ENCODE peak calls at places on chromosomes 16 and 17, in nine cellular contexts. P, Y, K, H, B, Z, O, V and U are unnamed samples. For H3K4me1, the result is how much of the 10 kb centered on the place peaks cover.

GRCh38 chr17:35254107-35254802 is 11.4 kb downstream of the SLFN5 start:
- DNase-seq in B (no peak), Z (peak), H (no peak), Y (no peak), V (peak), O (peak), K (no peak), P (peak), U (peak)

GRCh38 chr16:46629331-46629843 is 8.2 kb upstream of the SHCBP1 start:
- DNase-seq in O (no peak), H (no peak), Z (no peak), P (peak), B (no peak), V (no peak), K (no peak), Y (no peak), U (peak)

GRCh38 chr16:2026461-2027023 is at the start of gene NHERF2:
- DNase-seq in H (no peak), O (no peak), Y (peak), Z (no peak), B (no peak), V (no peak), K (peak), P (no peak), U (peak)

GRCh38 chr17:81944858-81945257 is 2.2 kb downstream of the MYADML2 start:
- DNase-seq in P (no peak), K (no peak), V (no peak), Y (no peak), O (no peak), Z (no peak), B (no peak), H (no peak), U (no peak)

GRCh38 chr17:50638572-50638850 is 3.8 kb downstream of the ABCC3 start:
- DNase-seq in H (no peak), P (peak), O (no peak), V (no peak), K (no peak), B (no peak), Z (no peak), Y (no peak), U (no peak)

GRCh38 chr16:17696696-17697095 is 225.9 kb upstream of the XYLT1 start:
- DNase-seq in P (no peak), K (no peak), H (no peak), O (no peak), B (no peak), V (no peak), Z (no peak), Y (no peak), U (no peak)

GRCh38 chr17:69608808-69609494 is 194.5 kb downstream of the MAP2K6 start:
- DNase-seq in B (no peak), P (peak), O (peak), Z (no peak), Y (no peak), H (no peak), V (no peak), K (no peak), U (no peak)

GRCh38 chr17:57164814-57165213 is 79.8 kb downstream of the AKAP1 start:
- DNase-seq in O (no peak), Y (no peak), V (no peak), H (no peak), B (no peak), Z (no peak), K (no peak), P (no peak), U (no peak)

GRCh38 chr16:86389566-86390328 is 120.6 kb upstream of the FOXF1 start:
- DNase-seq in V (no peak), B (no peak), Z (no peak), H (no peak), Y (no peak), P (peak), O (no peak), K (no peak), U (no peak)

GRCh38 chr16:63617047-63617989 is 1504.5 kb downstream of the CDH11 start:
- DNase-seq in K (no peak), H (no peak), V (no peak), Y (no peak), O (no peak), Z (no peak), B (no peak), P (no peak), U (peak)

GRCh38 chr16:83732536-83732935 is 75.2 kb upstream of the HSBP1 start:
- DNase-seq in P (no peak), H (no peak), Y (no peak), O (no peak), Z (no peak), V (no peak), B (no peak), K (no peak), U (no peak)

GRCh38 chr17:35898283-35899070 is 18.3 kb upstream of the CCL5 start:
- DNase-seq in K (no peak), Y (no peak), O (peak), H (no peak), B (no peak), P (no peak), V (peak), Z (no peak), U (peak)

GRCh38 chr16:62545039-62545438 is 508.8 kb upstream of the CDH8 start:
- DNase-seq in H (no peak), K (no peak), Z (no peak), O (no peak), V (no peak), Y (no peak), P (no peak), B (no peak), U (no peak)

GRCh38 chr17:78620099-78620498 is 42.9 kb upstream of the DNAH17 start:
- DNase-seq in V (no peak), Z (no peak), O (no peak), K (no peak), B (no peak), P (no peak), H (no peak), Y (no peak), U (no peak)

GRCh38 chr17:36936455-36936934 is 780 bp upstream of the LHX1 start:
- DNase-seq in V (no peak), H (no peak), P (no peak), K (no peak), B (no peak), Z (no peak), Y (no peak), O (no peak), U (no peak)

GRCh38 chr16:84156342-84156784 is 11.3 kb downstream of the DNAAF1 start:
- DNase-seq in H (no peak), Z (no peak), K (peak), V (no peak), O (no peak), B (no peak), P (peak), Y (no peak), U (no peak)

GRCh38 chr16:81601008-81601428 is 156.4 kb downstream of the CMIP start:
- DNase-seq in V (no peak), Y (no peak), B (no peak), K (no peak), O (peak), Z (no peak), P (peak), H (no peak), U (no peak)

GRCh38 chr17:61483778-61484116 is 31.5 kb downstream of the TBX4 start:
- DNase-seq in P (no peak), H (no peak), Z (no peak), K (no peak), V (no peak), B (no peak), Y (no peak), O (no peak), U (no peak)

GRCh38 chr17:68446626-68447041 is 10.7 kb downstream of the WIPI1 start:
- DNase-seq in P (no peak), V (no peak), B (no peak), H (no peak), K (no peak), Y (no peak), O (peak), Z (no peak), U (no peak)

GRCh38 chr16:83245061-83245460 is 562.7 kb upstream of the HSBP1 start:
- DNase-seq in K (no peak), V (no peak), Z (no peak), O (no peak), H (no peak), Y (no peak), B (no peak), P (no peak), U (no peak)

GRCh38 chr16:82995286-82995926 is 368.6 kb downstream of the CDH13 start:
- DNase-seq in V (no peak), K (no peak), B (no peak), Z (no peak), H (no peak), O (no peak), P (no peak), Y (no peak), U (no peak)

GRCh38 chr17:46771601-46772012 is 46.9 kb downstream of the WNT3 start:
- DNase-seq in Y (peak), P (no peak), H (no peak), B (no peak), K (no peak), Z (no peak), V (peak), O (no peak), U (no peak)

GRCh38 chr17:4130715-4131114 is 12.1 kb downstream of the ZZEF1 start:
- DNase-seq in Z (peak), P (peak), H (no peak), V (no peak), B (no peak), K (no peak), Y (no peak), O (peak), U (peak)

GRCh38 chr17:45782889-45783592 is 1.1 kb upstream of the CRHR1 start:
- DNase-seq in B (no peak), Z (no peak), V (no peak), K (no peak), H (no peak), O (no peak), P (no peak), Y (no peak), U (peak)

GRCh38 chr17:78774456-78774855 is 7.6 kb downstream of the CYTH1 start:
- DNase-seq in Z (no peak), H (no peak), V (no peak), K (no peak), Y (no peak), B (no peak), O (no peak), P (no peak), U (no peak)

GRCh38 chr16:89573826-89574680 is 1.5 kb upstream of the CPNE7 start:
- DNase-seq in V (no peak), H (no peak), K (no peak), B (no peak), O (no peak), P (no peak), Y (no peak), Z (no peak), U (no peak)

GRCh38 chr17:75818326-75818885 is 25.8 kb downstream of the UNC13D start:
- DNase-seq in H (no peak), O (no peak), P (no peak), V (no peak), K (no peak), Z (no peak), Y (no peak), B (no peak), U (no peak)

GRCh38 chr17:80969030-80969673 is 22.5 kb upstream of the CHMP6 start:
- DNase-seq in P (no peak), B (no peak), Z (no peak), O (no peak), K (no peak), V (peak), H (no peak), Y (peak), U (no peak)

GRCh38 chr17:59437766-59438165 is 106.3 kb downstream of the YPEL2 start:
- DNase-seq in Y (no peak), B (no peak), K (no peak), Z (no peak), O (no peak), P (no peak), H (no peak), V (no peak), U (no peak)

GRCh38 chr16:77946834-77947233 is 75.5 kb upstream of the CLEC3A start:
- DNase-seq in K (no peak), Z (no peak), O (no peak), B (no peak), H (no peak), V (no peak), P (no peak), Y (no peak), U (no peak)

GRCh38 chr17:31490019-31490383 is 98.5 kb downstream of the RAB11FIP4 start:
- DNase-seq in O (no peak), V (no peak), P (no peak), Z (no peak), Y (no peak), H (no peak), B (no peak), K (no peak), U (no peak)

GRCh38 chr17:31489295-31490018 is 98.0 kb downstream of the RAB11FIP4 start:
- DNase-seq in P (no peak), O (no peak), Y (no peak), V (peak), Z (peak), H (peak), K (peak), B (no peak), U (peak)

GRCh38 chr17:31488264-31488981 is 96.9 kb downstream of the RAB11FIP4 start:
- DNase-seq in K (peak), Z (peak), H (no peak), P (no peak), O (no peak), Y (no peak), B (no peak), V (peak), U (peak)

GRCh38 chr17:31487648-31488263 is 96.3 kb downstream of the RAB11FIP4 start:
- DNase-seq in K (peak), B (peak), V (peak), H (peak), O (peak), P (no peak), Y (peak), Z (peak), U (peak)

DNA sequence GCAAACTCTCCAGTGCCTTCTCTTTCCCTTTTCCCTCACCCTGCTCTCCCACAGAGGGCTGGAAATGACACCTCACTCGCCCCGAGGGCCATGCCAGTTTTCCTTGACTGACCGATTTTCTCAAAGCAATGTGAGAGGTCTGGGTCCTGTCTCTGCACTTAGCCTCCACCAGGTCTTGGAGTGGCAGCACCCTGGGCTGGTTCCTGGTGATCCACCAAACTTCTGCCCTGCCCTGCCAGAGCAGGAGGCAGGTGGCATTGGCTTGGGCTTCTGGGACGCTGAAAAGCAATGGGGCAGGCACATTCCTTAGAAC is 97.5 kb downstream of the RAB11FIP4 start:
- DNase-seq in Z (no peak), Y (no peak), B (no peak), K (no peak), O (no peak), P (no peak), V (no peak), H (no peak), U (no peak)
- H3K4me3 ChIP-seq in Z (peak), Y (peak), B (peak), K (peak), O (peak), P (no peak), V (peak), H (peak), U (peak)

DNA sequence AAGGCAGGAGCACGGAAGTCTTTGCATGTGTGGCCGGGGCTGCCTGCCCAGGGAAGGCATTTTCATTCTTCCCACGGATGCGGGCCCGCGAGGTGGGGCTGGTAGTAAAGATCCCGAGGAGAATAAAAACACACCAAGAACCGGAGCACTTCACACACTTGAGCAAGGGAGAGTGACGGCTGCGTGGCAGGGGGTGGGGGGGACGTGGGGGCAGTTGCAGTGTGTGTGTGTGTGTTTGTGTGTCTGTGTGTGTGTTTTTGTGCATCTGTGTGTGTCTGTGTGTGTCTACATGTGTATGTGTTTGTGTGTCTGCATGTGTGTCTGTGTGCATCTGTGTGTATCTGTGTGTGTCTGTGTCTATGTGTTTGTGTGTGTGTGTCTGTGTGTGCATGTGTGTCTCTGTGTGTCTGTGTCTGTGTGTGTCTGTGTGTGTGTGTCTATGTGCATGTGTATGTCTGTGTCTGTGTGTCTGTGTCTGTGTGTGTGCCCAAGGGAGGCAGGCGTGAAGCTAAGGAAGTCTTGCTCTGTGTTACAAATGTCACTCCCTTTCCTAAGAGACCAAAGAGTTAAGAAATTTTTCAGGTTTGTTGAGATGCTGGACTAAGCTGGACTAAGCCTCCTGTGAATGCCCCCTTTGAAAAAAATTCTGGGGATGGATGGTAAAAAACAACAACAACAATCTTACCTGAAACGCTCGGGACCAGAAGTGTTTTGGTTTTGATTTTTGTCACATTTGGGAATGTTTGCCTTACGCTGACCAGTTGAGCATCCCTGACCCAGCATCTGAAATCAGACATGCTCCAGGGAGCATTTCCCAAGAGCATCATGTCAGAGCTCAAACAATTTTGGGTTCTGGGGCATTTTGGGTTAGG is 48.9 kb upstream of the ZNF469 start:
- DNase-seq in O (no peak), Z (no peak), V (no peak), B (no peak), K (no peak), P (no peak), H (no peak), Y (no peak), U (no peak)
- H3K27ac ChIP-seq in O (no peak), Z (no peak), V (no peak), B (no peak), K (no peak), P (peak), H (no peak), Y (no peak), U (no peak)

GRCh38 chr16:9484901-9485300 is 393.5 kb downstream of the HAPSTR1 start:
- DNase-seq in K (no peak), P (no peak), V (no peak), H (no peak), Y (no peak), Z (no peak), B (no peak), O (no peak), U (no peak)

GRCh38 chr16:9495824-9496223 is 404.4 kb downstream of the HAPSTR1 start:
- DNase-seq in K (no peak), Z (no peak), O (no peak), V (no peak), Y (no peak), H (no peak), B (no peak), P (no peak), U (no peak)

GRCh38 chr16:9484436-9484835 is 393.0 kb downstream of the HAPSTR1 start:
- DNase-seq in B (no peak), P (no peak), Y (no peak), V (no peak), H (no peak), K (no peak), Z (no peak), O (no peak), U (no peak)

DNA sequence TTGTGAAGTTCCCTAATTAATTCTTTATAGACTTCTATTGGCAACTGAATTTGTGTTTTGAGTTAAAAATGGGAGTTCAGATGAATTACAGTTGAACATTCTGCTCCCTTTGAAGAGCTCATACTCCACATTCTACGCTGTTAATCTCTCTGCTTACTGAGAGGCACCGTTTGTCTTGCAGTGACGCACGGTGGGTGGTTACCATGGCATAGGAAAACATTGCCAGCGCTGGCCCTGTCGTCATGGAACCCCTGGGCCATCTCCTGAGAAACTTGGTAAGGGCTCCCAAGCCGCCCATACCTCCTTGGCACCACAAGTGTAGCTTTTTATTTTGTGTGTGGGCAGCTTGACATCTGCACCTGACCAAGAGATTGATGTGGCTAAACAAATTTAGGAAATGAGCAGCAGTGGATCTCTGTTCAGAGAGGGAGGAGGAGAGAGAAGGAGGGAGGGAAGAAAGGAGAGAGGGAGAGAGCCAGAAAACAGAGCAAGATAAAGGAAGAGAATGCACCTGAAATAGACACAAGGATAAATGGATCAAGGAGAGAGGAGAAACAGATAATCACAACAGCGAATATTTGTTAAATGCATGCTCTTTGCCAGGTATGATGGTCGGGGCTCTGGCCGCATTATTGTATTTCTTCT is 398.5 kb downstream of the HAPSTR1 start:
- DNase-seq in Y (no peak), O (no peak), P (no peak), B (no peak), H (no peak), K (no peak), V (peak), Z (no peak), U (no peak)
- H3K4me1 ChIP-seq in Y (under half), O (under half), P (under half), B (under half), H (under half), K (under half), V (under half), Z (under half), U (under half)

DNA sequence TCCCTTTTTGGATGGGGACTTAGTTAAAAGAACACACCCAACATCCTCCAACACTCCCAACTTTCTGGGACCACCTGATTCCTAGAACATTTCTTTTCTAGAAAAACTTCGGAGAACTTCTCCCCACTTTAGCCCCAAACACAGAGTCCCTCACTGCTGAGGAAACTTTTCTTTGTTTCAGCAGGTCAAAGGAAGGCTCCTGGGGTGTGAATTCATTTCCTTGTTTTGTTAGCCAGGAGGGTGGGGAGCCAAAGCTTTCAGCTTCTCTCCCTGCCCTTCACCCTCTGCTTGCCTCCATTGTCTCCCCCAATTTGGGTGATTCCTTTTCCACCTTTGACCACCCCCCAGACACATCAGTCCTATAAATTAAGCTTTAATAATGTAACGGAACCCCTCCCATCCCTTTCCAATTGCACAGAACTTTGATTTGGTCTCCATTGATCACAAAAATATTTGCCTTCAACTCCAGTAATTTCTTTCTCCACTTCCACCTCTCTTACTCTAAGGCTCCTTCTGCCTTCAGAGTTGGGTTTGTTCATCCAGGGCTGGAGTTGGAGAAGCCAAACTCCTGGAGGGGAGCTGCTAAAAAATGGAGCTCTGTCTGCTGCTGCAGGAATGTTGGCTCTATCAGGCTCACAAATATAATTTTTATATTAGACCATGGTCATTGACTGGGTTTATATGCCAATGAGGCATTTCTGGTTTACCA is 10.3 kb downstream of the HOXB4 start:
- DNase-seq in Y (no peak), H (no peak), K (no peak), B (no peak), Z (no peak), O (no peak), P (no peak), V (no peak), U (no peak)
- H3K4me3 ChIP-seq in Y (no peak), H (no peak), K (peak), B (no peak), Z (no peak), O (no peak), P (peak), V (peak), U (no peak)